ENCODE peak calls at places on chromosomes 6 and 20, in ten cellular contexts. Q, E, J, A, K, S, Z, B, V and P are unnamed samples.

GRCh38 chr20:51347871-51348270 is 194.6 kb downstream of the NFATC2 start:
- DNase-seq in A (no peak), K (no peak), J (no peak), E (no peak), Z (no peak), Q (no peak), V (no peak), B (no peak), S (no peak), P (no peak)

GRCh38 chr20:45890077-45890996 is 671 bp downstream of the NEURL2 start:
- DNase-seq in Z (peak), V (peak), Q (peak), S (peak), A (peak), B (peak), E (peak), K (peak), J (peak), P (peak)

GRCh38 chr6:103273048-103273447 is 1586.7 kb downstream of the HACE1 start:
- DNase-seq in K (no peak), B (no peak), Q (no peak), V (no peak), J (no peak), S (no peak), E (peak), Z (no peak), A (no peak), P (no peak)

GRCh38 chr6:42010185-42010872 is 40.0 kb upstream of the TAF8 start:
- DNase-seq in J (no peak), Q (no peak), V (no peak), K (peak), Z (no peak), B (no peak), A (no peak), S (no peak), E (peak), P (no peak)

GRCh38 chr6:3894535-3895302 is 45.5 kb downstream of the FAM50B start:
- DNase-seq in K (peak), S (no peak), B (no peak), Q (no peak), V (no peak), A (no peak), Z (no peak), J (no peak), E (no peak), P (no peak)

GRCh38 chr6:47175656-47176055 is 133.5 kb upstream of the ADGRF1 start:
- DNase-seq in E (no peak), K (no peak), S (no peak), J (no peak), B (no peak), Q (no peak), Z (no peak), V (no peak), A (no peak), P (no peak)

GRCh38 chr20:62051166-62051900 is 14.3 kb downstream of the TAF4 start:
- DNase-seq in Z (no peak), V (no peak), K (no peak), J (no peak), Q (no peak), E (no peak), A (no peak), S (no peak), B (no peak), P (no peak)

GRCh38 chr20:2751868-2752630 is 48.4 kb downstream of the CPXM1 start:
- DNase-seq in V (no peak), A (no peak), B (no peak), Q (no peak), Z (no peak), S (no peak), K (no peak), E (no peak), J (peak), P (no peak)

GRCh38 chr6:143527677-143528076 is 16.2 kb upstream of the FUCA2 start:
- DNase-seq in Z (no peak), K (no peak), V (no peak), E (no peak), Q (no peak), S (no peak), A (no peak), B (no peak), J (no peak), P (no peak)

GRCh38 chr6:143531720-143532504 is 20.4 kb upstream of the FUCA2 start:
- DNase-seq in Z (no peak), Q (no peak), B (no peak), S (no peak), J (no peak), E (no peak), K (no peak), A (no peak), V (no peak), P (no peak)

GRCh38 chr6:143528164-143528811 is 16.8 kb upstream of the FUCA2 start:
- DNase-seq in E (no peak), V (no peak), Q (no peak), S (no peak), B (no peak), J (no peak), A (no peak), Z (no peak), K (no peak), P (no peak)

GRCh38 chr6:143529095-143529494 is 17.6 kb upstream of the FUCA2 start:
- DNase-seq in S (no peak), A (no peak), Q (no peak), E (no peak), B (no peak), J (no peak), Z (no peak), V (no peak), K (no peak), P (no peak)
- TF ChIP-seq CTCF in S (no peak), A (no peak), Q (no peak), E (no peak), B (no peak), J (no peak), Z (no peak), V (no peak), K (peak), P (peak)

GRCh38 chr6:45721665-45722064 is 294.0 kb downstream of the CLIC5 start:
- DNase-seq in V (no peak), K (no peak), S (no peak), J (no peak), Z (no peak), Q (no peak), E (no peak), B (no peak), A (no peak), P (no peak)
- TF ChIP-seq CTCF in V (no peak), K (peak), S (no peak), J (no peak), Z (no peak), Q (peak), E (no peak), B (no peak), A (no peak), P (no peak)

GRCh38 chr6:43952746-43953145 is 174.5 kb downstream of the MRPL14 start:
- DNase-seq in Q (no peak), K (peak), J (no peak), A (no peak), V (no peak), S (no peak), Z (no peak), E (peak), B (no peak), P (no peak)
- TF ChIP-seq CTCF in Q (no peak), K (peak), J (no peak), A (no peak), V (no peak), S (no peak), Z (no peak), E (peak), B (peak), P (no peak)

GRCh38 chr6:36914227-36914794 is 28.6 kb downstream of the C6orf89 start:
- DNase-seq in E (peak), A (peak), B (no peak), V (no peak), S (no peak), K (peak), Q (peak), Z (no peak), J (peak), P (no peak)
- TF ChIP-seq CTCF in E (peak), A (no peak), B (peak), V (no peak), S (peak), K (peak), Q (peak), Z (no peak), J (no peak), P (peak)

GRCh38 chr6:113185299-113185698 is 671.8 kb upstream of the MARCKS start:
- DNase-seq in E (peak), A (no peak), Q (peak), V (no peak), B (no peak), J (peak), K (no peak), S (no peak), Z (peak), P (no peak)

GRCh38 chr6:113194090-113194489 is 663.1 kb upstream of the MARCKS start:
- DNase-seq in K (no peak), J (no peak), S (no peak), Z (no peak), V (no peak), E (no peak), B (no peak), Q (no peak), A (no peak), P (no peak)

GRCh38 chr6:113184736-113185135 is 672.4 kb upstream of the MARCKS start:
- DNase-seq in E (peak), Z (no peak), Q (peak), A (no peak), K (no peak), V (no peak), B (no peak), J (peak), S (no peak), P (no peak)

GRCh38 chr6:113187671-113188070 is 669.5 kb upstream of the MARCKS start:
- DNase-seq in A (no peak), B (no peak), J (no peak), K (no peak), Z (no peak), E (no peak), Q (no peak), S (peak), V (no peak), P (no peak)

DNA sequence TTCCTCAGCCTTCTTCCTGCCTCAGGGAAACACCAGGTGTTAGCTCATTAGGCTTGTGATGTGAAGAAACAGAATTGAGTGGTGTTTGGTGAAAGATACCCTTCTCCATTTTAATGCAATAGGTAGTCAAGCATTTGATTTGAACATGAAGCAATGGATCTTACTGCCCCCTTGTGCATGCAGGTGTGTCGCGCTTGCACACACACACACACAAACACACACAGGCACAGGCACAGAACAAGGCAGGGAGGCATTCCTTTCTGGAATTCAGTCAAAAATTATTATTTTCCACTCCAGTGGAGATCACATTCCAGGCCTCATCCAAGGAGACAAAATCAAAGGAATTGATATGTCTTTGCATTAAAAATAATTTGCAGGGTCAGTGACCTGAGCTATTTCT is 667.0 kb upstream of the MARCKS start:
- DNase-seq in Z (no peak), J (peak), S (no peak), B (no peak), A (no peak), K (no peak), Q (no peak), E (no peak), V (no peak), P (no peak)
- TF ChIP-seq CTCF in Z (no peak), J (no peak), S (no peak), B (no peak), A (no peak), K (peak), Q (no peak), E (peak), V (no peak), P (peak)

GRCh38 chr6:78438135-78438534 is 429.2 kb upstream of the IRAK1BP1 start:
- DNase-seq in J (no peak), Q (no peak), E (no peak), S (no peak), Z (no peak), K (no peak), V (no peak), A (no peak), B (no peak), P (no peak)

GRCh38 chr6:78436335-78436734 is 431.0 kb upstream of the IRAK1BP1 start:
- DNase-seq in Q (peak), S (no peak), A (no peak), J (no peak), V (no peak), K (no peak), E (peak), Z (peak), B (no peak), P (no peak)
- TF ChIP-seq CTCF in Q (peak), S (peak), A (no peak), J (no peak), V (no peak), K (peak), E (peak), Z (peak), B (no peak), P (peak)

DNA sequence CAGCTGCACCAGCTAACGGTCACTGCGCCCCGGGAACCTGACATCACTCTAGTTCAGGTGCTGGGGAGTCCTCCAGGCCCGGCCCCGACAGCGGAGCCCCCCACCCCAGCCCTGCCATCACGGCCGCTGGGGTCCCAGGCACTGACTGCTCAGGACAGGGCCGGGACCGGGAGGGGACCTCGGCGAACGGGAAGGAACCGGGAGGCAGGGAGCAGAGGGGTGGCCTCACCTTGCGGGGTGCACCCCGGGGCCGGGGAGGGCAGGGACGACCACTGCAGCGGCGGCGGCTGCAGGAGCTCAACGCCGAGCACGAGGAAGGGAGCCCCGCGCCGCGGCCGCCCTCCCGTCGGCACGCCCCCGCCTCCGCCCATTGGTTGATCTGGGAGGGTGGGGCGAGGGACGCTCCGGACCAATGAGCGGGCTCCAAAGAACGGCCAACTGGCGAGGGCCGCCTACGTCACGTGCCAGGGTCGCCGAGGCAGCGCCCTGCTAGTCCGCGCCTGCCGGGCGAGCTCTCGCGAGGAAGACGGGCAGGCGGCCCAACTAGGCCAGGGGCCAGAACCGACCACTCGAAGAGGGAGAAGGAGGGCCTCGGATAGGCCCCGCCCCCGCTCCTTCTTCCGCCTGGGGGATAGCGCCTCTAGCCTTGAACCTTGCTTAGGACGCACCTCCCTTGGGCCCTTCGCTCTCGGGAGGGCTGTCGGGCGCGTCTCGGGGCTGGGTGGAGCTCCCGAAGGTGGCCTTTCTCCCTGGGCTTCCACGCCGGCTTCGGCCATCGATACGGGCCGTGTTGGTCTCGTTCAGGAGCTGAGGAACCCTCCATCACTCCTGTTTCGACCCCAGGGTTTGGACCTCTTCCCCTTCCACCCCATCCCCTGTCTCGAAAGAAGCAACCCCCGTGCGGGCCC is at the start of gene ADISSP:
- DNase-seq in S (peak), Z (peak), K (peak), E (peak), J (peak), V (peak), B (peak), Q (peak), A (peak), P (peak)
- TF ChIP-seq CTCF in S (peak), Z (no peak), K (peak), E (no peak), J (no peak), V (no peak), B (peak), Q (peak), A (no peak), P (no peak)

DNA sequence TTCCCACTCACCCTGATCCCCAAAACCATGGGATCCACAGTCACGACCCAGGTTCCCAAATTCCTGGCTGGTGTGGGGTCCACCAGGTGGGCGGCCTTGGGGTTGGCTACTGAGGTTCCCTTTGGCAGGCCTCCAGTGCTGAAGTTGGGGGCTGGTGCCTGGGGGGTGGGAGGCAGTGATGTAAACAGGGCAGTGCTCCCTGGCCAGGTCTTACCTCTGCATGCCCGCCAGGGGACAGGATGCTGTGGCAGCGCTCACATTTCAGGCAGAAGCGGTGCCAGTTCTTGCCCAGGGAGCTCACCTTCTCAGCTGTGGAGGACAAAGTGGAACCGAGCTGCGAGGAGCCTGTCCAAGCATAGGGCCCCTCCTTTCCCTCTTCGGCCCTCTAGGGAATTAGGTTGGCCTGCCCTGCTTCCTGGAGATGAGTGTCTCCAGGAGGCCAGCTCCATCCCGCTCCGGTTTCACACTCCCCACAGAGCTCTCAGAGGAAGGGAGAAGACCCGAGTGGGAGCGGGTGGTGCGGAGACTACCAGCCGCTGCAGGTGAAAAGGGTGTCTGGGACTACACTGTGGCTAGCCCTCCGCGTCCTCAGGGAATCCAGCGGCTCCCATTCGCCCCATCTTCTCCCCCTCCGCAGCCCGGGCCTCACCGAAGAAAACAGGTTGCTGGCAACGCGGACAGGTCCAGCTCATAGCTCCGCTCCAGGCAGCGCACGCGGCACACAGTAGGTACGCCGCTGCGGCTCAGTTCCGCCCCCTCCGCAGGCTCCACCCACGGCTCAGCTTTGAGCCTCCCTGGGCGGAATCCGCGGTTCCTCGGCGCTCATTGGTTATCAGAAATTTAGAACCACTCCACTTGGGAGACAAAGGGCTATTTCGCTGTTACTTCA is at the start of gene CRIP3:
- DNase-seq in Z (no peak), V (no peak), E (peak), S (no peak), A (no peak), K (peak), J (peak), B (no peak), Q (peak), P (no peak)
- TF ChIP-seq CTCF in Z (no peak), V (no peak), E (peak), S (peak), A (no peak), K (peak), J (peak), B (no peak), Q (peak), P (no peak)